ENCODE peak calls at places on chromosomes 5 and 9, in six cellular contexts. T is RWPE1; G is HTR-8/SVneo; D is activated CD4-positive, alpha-beta T cell treated with anti-CD3 and anti-CD28 coated beads, Interleukin-2, amount 50 U/mL, for 1 hour; O is AG10803; Z is GM20000. Y is an unnamed sample.
A peak's percentile ranks its signal among the peaks of the same experiment; 100 is the strongest.

GRCh38 chr5:107092695-107093094 is 578.0 kb downstream of the EFNA5 start:
- DNase-seq in T (peak; percentile 48), G (no peak), D (no peak), O (no peak), Z (no peak), Y (no peak)

GRCh38 chr5:176735383-176736265 is 74.7 kb upstream of the UNC5A start:
- DNase-seq in T (no peak), G (no peak), D (no peak), O (no peak), Z (no peak), Y (peak; percentile 0)

GRCh38 chr5:45750574-45750973 is 54.4 kb upstream of the HCN1 start:
- DNase-seq in T (no peak), G (no peak), D (no peak), O (no peak), Z (no peak), Y (no peak)

GRCh38 chr9:86721843-86722705 is 225.2 kb downstream of the GAS1 start:
- DNase-seq in T (peak; percentile 81), G (peak; percentile 26), D (no peak), O (peak; percentile 96), Z (no peak), Y (no peak)

GRCh38 chr5:113043491-113043931 is 66.9 kb downstream of the DCP2 start:
- DNase-seq in T (peak; percentile 26), G (no peak), D (no peak), O (peak; percentile 37), Z (no peak), Y (no peak)

GRCh38 chr5:154901276-154901675 is 36.7 kb downstream of the GEMIN5 start:
- DNase-seq in T (no peak), G (no peak), D (no peak), O (peak; percentile 48), Z (no peak), Y (no peak)

GRCh38 chr5:168301593-168302388 is 10.3 kb downstream of the WWC1 start:
- DNase-seq in T (peak; percentile 99), G (peak; percentile 36), D (no peak), O (no peak), Z (no peak), Y (no peak)

GRCh38 chr5:87069974-87070608 is 197.6 kb upstream of the RASA1 start:
- DNase-seq in T (peak; percentile 55), G (peak; percentile 23), D (no peak), O (peak; percentile 74), Z (peak; percentile 46), Y (peak; percentile 9)

GRCh38 chr9:119216891-119217290 is 152.3 kb downstream of the BRINP1 start:
- DNase-seq in T (no peak), G (no peak), D (no peak), O (peak; percentile 9), Z (no peak), Y (peak; percentile 57)

GRCh38 chr5:143066556-143067281 is 296.5 kb downstream of the ARHGAP26 start:
- DNase-seq in T (no peak), G (no peak), D (no peak), O (peak; percentile 45), Z (peak; percentile 44), Y (no peak)

GRCh38 chr9:87516222-87516930 is 18.7 kb downstream of the DAPK1 start:
- DNase-seq in T (no peak), G (no peak), D (no peak), O (no peak), Z (no peak), Y (no peak)

GRCh38 chr9:70835323-70835722 is 286.1 kb downstream of the TRPM3 start:
- DNase-seq in T (peak; percentile 22), G (no peak), D (no peak), O (no peak), Z (no peak), Y (no peak)

GRCh38 chr9:18349530-18349929 is 124.4 kb upstream of the ADAMTSL1 start:
- DNase-seq in T (no peak), G (no peak), D (no peak), O (no peak), Z (no peak), Y (no peak)

GRCh38 chr5:179313849-179314521 is 31.3 kb downstream of the ADAMTS2 start:
- DNase-seq in T (no peak), G (no peak), D (no peak), O (peak; percentile 99), Z (no peak), Y (peak; percentile 20)

GRCh38 chr5:131321066-131321465 is 57.2 kb downstream of the CDC42SE2 start:
- DNase-seq in T (no peak), G (no peak), D (no peak), O (no peak), Z (no peak), Y (no peak)

GRCh38 chr5:179211631-179212030 is 133.6 kb downstream of the ADAMTS2 start:
- DNase-seq in T (no peak), G (no peak), D (no peak), O (no peak), Z (no peak), Y (no peak)

GRCh38 chr9:35903049-35903448 is 3.0 kb upstream of the HRCT1 start:
- DNase-seq in T (peak; percentile 72), G (peak; percentile 45), D (peak; percentile 21), O (peak; percentile 56), Z (peak; percentile 78), Y (peak; percentile 37)

GRCh38 chr9:21565137-21565536 is 83.0 kb upstream of the IFNE start:
- DNase-seq in T (peak; percentile 59), G (no peak), D (no peak), O (no peak), Z (no peak), Y (no peak)

GRCh38 chr9:121736964-121737462 is 85.6 kb downstream of the DAB2IP start:
- DNase-seq in T (peak; percentile 74), G (no peak), D (no peak), O (no peak), Z (no peak), Y (no peak)

GRCh38 chr9:124784503-124784902 is 7.6 kb downstream of the OLFML2A start:
- DNase-seq in T (no peak), G (no peak), D (no peak), O (peak; percentile 78), Z (no peak), Y (no peak)

GRCh38 chr9:113309204-113309813 is 6.1 kb upstream of the RNF183 start:
- DNase-seq in T (peak; percentile 68), G (peak; percentile 54), D (no peak), O (peak; percentile 57), Z (peak; percentile 62), Y (no peak)

GRCh38 chr5:33675958-33676464 is 215.8 kb downstream of the ADAMTS12 start:
- DNase-seq in T (no peak), G (no peak), D (no peak), O (no peak), Z (peak; percentile 25), Y (peak; percentile 17)

GRCh38 chr5:146066968-146067367 is 38.4 kb downstream of the PLAC8L1 start:
- DNase-seq in T (no peak), G (no peak), D (no peak), O (no peak), Z (no peak), Y (no peak)

GRCh38 chr9:123846966-123847365 is 83.0 kb downstream of the DENND1A start:
- DNase-seq in T (no peak), G (no peak), D (no peak), O (no peak), Z (no peak), Y (no peak)

GRCh38 chr9:37994639-37995347 is 74.2 kb downstream of the SHB start:
- DNase-seq in T (peak; percentile 70), G (peak; percentile 48), D (no peak), O (peak; percentile 77), Z (peak; percentile 66), Y (peak; percentile 87)

GRCh38 chr5:28014779-28015178 is 976.4 kb upstream of the CDH9 start:
- DNase-seq in T (no peak), G (no peak), D (no peak), O (no peak), Z (no peak), Y (no peak)

GRCh38 chr5:96278995-96279394 is 154.1 kb downstream of the PCSK1 start:
- DNase-seq in T (no peak), G (no peak), D (no peak), O (no peak), Z (no peak), Y (no peak)

GRCh38 chr5:14114615-14115251 is 28.4 kb upstream of the TRIO start:
- DNase-seq in T (no peak), G (no peak), D (no peak), O (no peak), Z (no peak), Y (no peak)

GRCh38 chr5:59130441-59130840 is 547.6 kb downstream of the RAB3C start:
- DNase-seq in T (no peak), G (no peak), D (no peak), O (peak; percentile 30), Z (no peak), Y (no peak)

GRCh38 chr5:100797863-100798262 is 105.2 kb downstream of the ST8SIA4 start:
- DNase-seq in T (peak; percentile 48), G (no peak), D (no peak), O (no peak), Z (no peak), Y (no peak)

GRCh38 chr5:65482727-65483473 is 1.2 kb upstream of the ADAMTS6 start:
- DNase-seq in T (peak; percentile 72), G (peak; percentile 26), D (no peak), O (peak; percentile 67), Z (peak; percentile 30), Y (peak; percentile 66)

GRCh38 chr5:31049461-31049860 is 144.0 kb upstream of the CDH6 start:
- DNase-seq in T (no peak), G (no peak), D (no peak), O (no peak), Z (no peak), Y (no peak)

GRCh38 chr5:96626956-96627355 is 35.2 kb upstream of the CAST start:
- DNase-seq in T (no peak), G (no peak), D (no peak), O (peak; percentile 98), Z (no peak), Y (no peak)

GRCh38 chr5:3684771-3685354 is 89.2 kb downstream of the IRX1 start:
- DNase-seq in T (no peak), G (no peak), D (no peak), O (no peak), Z (no peak), Y (no peak)

GRCh38 chr9:122402403-122403268 is 31.8 kb downstream of the PTGS1 start:
- DNase-seq in T (peak; percentile 98), G (peak; percentile 73), D (no peak), O (peak; percentile 89), Z (peak; percentile 34), Y (no peak)

GRCh38 chr5:172422255-172422654 is 32.1 kb downstream of the SH3PXD2B start:
- DNase-seq in T (no peak), G (no peak), D (no peak), O (no peak), Z (no peak), Y (no peak)

GRCh38 chr9:134617836-134618162 is 23.8 kb upstream of the COL5A1 start:
- DNase-seq in T (no peak), G (no peak), D (no peak), O (no peak), Z (no peak), Y (no peak)

Y was measured in retina.